ENCODE peak calls at places on chromosome 13, in eight cellular contexts. One of them, this sample, is unnamed.

GRCh38 chr13:113900646-113901045 is 36.8 kb upstream of the GAS6 start:
- DNase-seq in RWPE1: no peak
- DNase-seq in A549: no peak
- DNase-seq in CD4-positive, alpha-beta T cell: no peak
- DNase-seq in RWPE2: no peak
- DNase-seq in MCF 10A: no peak
- DNase-seq in omental fat pad: no peak
- DNase-seq in PC-3: no peak
- DNase-seq in this sample: no peak

GRCh38 chr13:113151745-113152707 is 6.4 kb upstream of the PROZ start:
- DNase-seq in RWPE1: no peak
- DNase-seq in CD4-positive, alpha-beta T cell: no peak
- DNase-seq in omental fat pad: no peak
- DNase-seq in RWPE2: no peak
- DNase-seq in MCF 10A: no peak
- DNase-seq in A549: no peak
- DNase-seq in PC-3: peak
- DNase-seq in this sample: no peak

GRCh38 chr13:113275387-113275786 is 21.7 kb upstream of the LAMP1 start:
- DNase-seq in RWPE2: no peak
- DNase-seq in CD4-positive, alpha-beta T cell: peak
- DNase-seq in MCF 10A: peak
- DNase-seq in A549: peak
- DNase-seq in omental fat pad: no peak
- DNase-seq in RWPE1: peak
- DNase-seq in PC-3: peak
- DNase-seq in this sample: no peak

GRCh38 chr13:20230913-20231838 is 943 bp downstream of the GJB6 start:
- DNase-seq in A549: no peak
- DNase-seq in RWPE1: no peak
- DNase-seq in RWPE2: no peak
- DNase-seq in omental fat pad: no peak
- DNase-seq in MCF 10A: no peak
- DNase-seq in PC-3: no peak
- DNase-seq in CD4-positive, alpha-beta T cell: peak
- DNase-seq in this sample: no peak

GRCh38 chr13:31587696-31588266 is 151.5 kb upstream of the RXFP2 start:
- DNase-seq in PC-3: no peak
- DNase-seq in MCF 10A: no peak
- DNase-seq in RWPE2: no peak
- DNase-seq in omental fat pad: no peak
- DNase-seq in A549: no peak
- DNase-seq in RWPE1: no peak
- DNase-seq in CD4-positive, alpha-beta T cell: no peak
- DNase-seq in this sample: no peak

GRCh38 chr13:47904891-47905290 is 96.2 kb downstream of the SUCLA2 start:
- DNase-seq in CD4-positive, alpha-beta T cell: no peak
- DNase-seq in A549: no peak
- DNase-seq in RWPE2: no peak
- DNase-seq in PC-3: no peak
- DNase-seq in MCF 10A: no peak
- DNase-seq in omental fat pad: no peak
- DNase-seq in RWPE1: no peak
- DNase-seq in this sample: no peak

GRCh38 chr13:93248627-93249047 is 22.0 kb downstream of the GPC6 start:
- DNase-seq in RWPE1: no peak
- DNase-seq in RWPE2: no peak
- DNase-seq in CD4-positive, alpha-beta T cell: no peak
- DNase-seq in A549: peak
- DNase-seq in PC-3: peak
- DNase-seq in MCF 10A: peak
- DNase-seq in omental fat pad: no peak
- DNase-seq in this sample: no peak

GRCh38 chr13:72290962-72291681 is 424.1 kb upstream of the DACH1 start:
- DNase-seq in CD4-positive, alpha-beta T cell: no peak
- DNase-seq in MCF 10A: peak
- DNase-seq in RWPE2: no peak
- DNase-seq in omental fat pad: no peak
- DNase-seq in RWPE1: peak
- DNase-seq in PC-3: peak
- DNase-seq in A549: no peak
- DNase-seq in this sample: no peak

GRCh38 chr13:19782049-19782726 is 557 bp downstream of the PSPC1 start:
- DNase-seq in RWPE2: peak
- DNase-seq in RWPE1: peak
- DNase-seq in omental fat pad: peak
- DNase-seq in PC-3: peak
- DNase-seq in MCF 10A: peak
- DNase-seq in A549: peak
- DNase-seq in CD4-positive, alpha-beta T cell: peak
- DNase-seq in this sample: peak

GRCh38 chr13:45749026-45749759 is 47.1 kb downstream of the CBY2 start:
- DNase-seq in A549: no peak
- DNase-seq in RWPE2: no peak
- DNase-seq in MCF 10A: no peak
- DNase-seq in PC-3: no peak
- DNase-seq in CD4-positive, alpha-beta T cell: no peak
- DNase-seq in omental fat pad: no peak
- DNase-seq in RWPE1: no peak
- DNase-seq in this sample: no peak

GRCh38 chr13:97549201-97549600 is 115.2 kb downstream of the RAP2A start:
- DNase-seq in CD4-positive, alpha-beta T cell: no peak
- DNase-seq in MCF 10A: no peak
- DNase-seq in PC-3: no peak
- DNase-seq in RWPE2: no peak
- DNase-seq in A549: no peak
- DNase-seq in RWPE1: no peak
- DNase-seq in omental fat pad: no peak
- DNase-seq in this sample: no peak

GRCh38 chr13:113848020-113848419 is 15.9 kb downstream of the GAS6 start:
- DNase-seq in omental fat pad: peak
- DNase-seq in PC-3: no peak
- DNase-seq in RWPE1: no peak
- DNase-seq in CD4-positive, alpha-beta T cell: no peak
- DNase-seq in A549: no peak
- DNase-seq in MCF 10A: no peak
- DNase-seq in RWPE2: peak
- DNase-seq in this sample: no peak

GRCh38 chr13:40668335-40668734 is 1.9 kb upstream of the FOXO1 start:
- DNase-seq in RWPE1: peak
- DNase-seq in CD4-positive, alpha-beta T cell: peak
- DNase-seq in MCF 10A: no peak
- DNase-seq in omental fat pad: no peak
- DNase-seq in A549: peak
- DNase-seq in PC-3: no peak
- DNase-seq in RWPE2: no peak
- DNase-seq in this sample: no peak

GRCh38 chr13:41652735-41653361 is 195.5 kb downstream of the RGCC start:
- DNase-seq in RWPE1: peak
- DNase-seq in omental fat pad: no peak
- DNase-seq in CD4-positive, alpha-beta T cell: peak
- DNase-seq in PC-3: peak
- DNase-seq in RWPE2: no peak
- DNase-seq in A549: peak
- DNase-seq in MCF 10A: peak
- DNase-seq in this sample: no peak

GRCh38 chr13:60411983-60412382 is 15.0 kb downstream of the TDRD3 start:
- DNase-seq in PC-3: no peak
- DNase-seq in A549: no peak
- DNase-seq in RWPE2: no peak
- DNase-seq in omental fat pad: no peak
- DNase-seq in CD4-positive, alpha-beta T cell: no peak
- DNase-seq in MCF 10A: no peak
- DNase-seq in RWPE1: no peak
- DNase-seq in this sample: no peak

DNA sequence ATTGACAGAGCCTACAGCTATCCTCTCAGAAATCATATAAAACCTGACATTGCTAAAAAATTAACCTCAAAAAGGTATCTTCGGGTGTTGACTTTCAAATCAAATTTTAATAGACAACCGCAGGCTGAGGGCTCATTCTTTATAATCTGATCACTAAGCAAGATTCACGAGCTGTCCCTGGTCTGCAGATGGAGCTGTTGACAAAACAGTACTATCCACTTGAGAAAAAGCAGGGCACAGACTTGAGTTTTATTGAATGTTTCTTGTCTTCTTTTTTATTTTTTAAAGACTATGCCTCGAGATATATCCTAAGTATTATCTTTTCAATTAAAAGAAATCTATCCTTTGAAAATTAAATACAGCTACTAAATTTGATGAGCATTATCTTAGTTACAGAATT is 540.5 kb downstream of the PCDH9 start:
- DNase-seq in MCF 10A: peak
- DNase-seq in RWPE1: no peak
- DNase-seq in omental fat pad: no peak
- DNase-seq in RWPE2: no peak
- DNase-seq in PC-3: peak
- DNase-seq in CD4-positive, alpha-beta T cell: no peak
- DNase-seq in A549: peak
- DNase-seq in this sample: no peak
- TF ChIP-seq CTCF in MCF 10A: peak
- TF ChIP-seq CTCF in RWPE1: no peak
- TF ChIP-seq CTCF in omental fat pad: no peak
- TF ChIP-seq CTCF in RWPE2: no peak
- TF ChIP-seq CTCF in PC-3: peak
- TF ChIP-seq CTCF in CD4-positive, alpha-beta T cell: no peak
- TF ChIP-seq CTCF in A549: peak
- TF ChIP-seq CTCF in this sample: no peak

GRCh38 chr13:102940143-102940542 is 94.3 kb downstream of the ERCC5 start:
- DNase-seq in RWPE2: no peak
- DNase-seq in omental fat pad: no peak
- DNase-seq in MCF 10A: no peak
- DNase-seq in A549: peak
- DNase-seq in PC-3: no peak
- DNase-seq in RWPE1: no peak
- DNase-seq in CD4-positive, alpha-beta T cell: no peak
- DNase-seq in this sample: no peak

GRCh38 chr13:102944821-102945220 is 99.0 kb downstream of the ERCC5 start:
- DNase-seq in A549: no peak
- DNase-seq in omental fat pad: no peak
- DNase-seq in CD4-positive, alpha-beta T cell: no peak
- DNase-seq in RWPE2: no peak
- DNase-seq in PC-3: no peak
- DNase-seq in MCF 10A: no peak
- DNase-seq in RWPE1: no peak
- DNase-seq in this sample: no peak

GRCh38 chr13:102945324-102945815 is 99.5 kb downstream of the ERCC5 start:
- DNase-seq in A549: no peak
- DNase-seq in omental fat pad: no peak
- DNase-seq in CD4-positive, alpha-beta T cell: no peak
- DNase-seq in PC-3: no peak
- DNase-seq in RWPE2: no peak
- DNase-seq in RWPE1: no peak
- DNase-seq in MCF 10A: no peak
- DNase-seq in this sample: no peak

GRCh38 chr13:102935896-102936321 is 90.1 kb downstream of the ERCC5 start:
- DNase-seq in A549: no peak
- DNase-seq in MCF 10A: no peak
- DNase-seq in PC-3: no peak
- DNase-seq in CD4-positive, alpha-beta T cell: no peak
- DNase-seq in omental fat pad: no peak
- DNase-seq in RWPE1: no peak
- DNase-seq in RWPE2: no peak
- DNase-seq in this sample: no peak

DNA sequence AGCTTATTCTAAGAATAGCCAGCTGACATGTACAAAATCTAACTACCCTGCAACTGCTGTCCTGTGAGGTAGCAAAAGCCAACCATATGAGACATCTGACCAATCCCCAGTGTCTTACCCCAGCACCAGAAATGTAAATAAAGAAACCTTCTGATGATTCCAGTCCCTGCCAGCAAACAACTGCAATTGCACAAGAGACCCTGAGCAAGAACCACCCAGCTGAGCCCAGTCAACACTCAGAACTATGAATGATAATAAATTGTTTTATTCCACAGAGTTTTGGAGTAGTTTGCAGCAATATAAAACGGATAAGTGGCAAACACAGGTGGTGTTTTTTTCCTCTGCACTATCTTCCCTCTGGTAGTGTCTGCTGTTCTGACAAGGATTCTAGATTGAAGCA is 94.9 kb downstream of the ERCC5 start:
- DNase-seq in RWPE2: no peak
- DNase-seq in RWPE1: no peak
- DNase-seq in omental fat pad: no peak
- DNase-seq in A549: no peak
- DNase-seq in MCF 10A: no peak
- DNase-seq in PC-3: no peak
- DNase-seq in CD4-positive, alpha-beta T cell: no peak
- DNase-seq in this sample: no peak
- TF ChIP-seq CTCF in RWPE2: no peak
- TF ChIP-seq CTCF in RWPE1: no peak
- TF ChIP-seq CTCF in omental fat pad: no peak
- TF ChIP-seq CTCF in A549: no peak
- TF ChIP-seq CTCF in MCF 10A: no peak
- TF ChIP-seq CTCF in PC-3: no peak
- TF ChIP-seq CTCF in CD4-positive, alpha-beta T cell: no peak
- TF ChIP-seq CTCF in this sample: no peak

GRCh38 chr13:109764474-109765292 is 21.7 kb downstream of the IRS2 start:
- DNase-seq in omental fat pad: no peak
- DNase-seq in RWPE1: no peak
- DNase-seq in A549: no peak
- DNase-seq in CD4-positive, alpha-beta T cell: no peak
- DNase-seq in PC-3: no peak
- DNase-seq in MCF 10A: peak
- DNase-seq in RWPE2: no peak
- DNase-seq in this sample: no peak
- TF ChIP-seq CTCF in omental fat pad: no peak
- TF ChIP-seq CTCF in RWPE1: no peak
- TF ChIP-seq CTCF in A549: no peak
- TF ChIP-seq CTCF in CD4-positive, alpha-beta T cell: peak
- TF ChIP-seq CTCF in PC-3: peak
- TF ChIP-seq CTCF in MCF 10A: peak
- TF ChIP-seq CTCF in RWPE2: no peak
- TF ChIP-seq CTCF in this sample: no peak

GRCh38 chr13:35649162-35649561 is 172.7 kb upstream of the MAB21L1 start:
- DNase-seq in CD4-positive, alpha-beta T cell: no peak
- DNase-seq in omental fat pad: no peak
- DNase-seq in PC-3: no peak
- DNase-seq in MCF 10A: peak
- DNase-seq in RWPE2: no peak
- DNase-seq in RWPE1: no peak
- DNase-seq in A549: no peak
- DNase-seq in this sample: no peak
- TF ChIP-seq CTCF in CD4-positive, alpha-beta T cell: no peak
- TF ChIP-seq CTCF in omental fat pad: no peak
- TF ChIP-seq CTCF in PC-3: no peak
- TF ChIP-seq CTCF in MCF 10A: no peak
- TF ChIP-seq CTCF in RWPE2: no peak
- TF ChIP-seq CTCF in RWPE1: no peak
- TF ChIP-seq CTCF in A549: no peak
- TF ChIP-seq CTCF in this sample: no peak

GRCh38 chr13:100986571-100986970 is 312.0 kb upstream of the TMTC4 start:
- DNase-seq in PC-3: no peak
- DNase-seq in A549: no peak
- DNase-seq in CD4-positive, alpha-beta T cell: no peak
- DNase-seq in MCF 10A: no peak
- DNase-seq in omental fat pad: no peak
- DNase-seq in RWPE1: no peak
- DNase-seq in RWPE2: no peak
- DNase-seq in this sample: no peak
- TF ChIP-seq CTCF in PC-3: no peak
- TF ChIP-seq CTCF in A549: no peak
- TF ChIP-seq CTCF in CD4-positive, alpha-beta T cell: no peak
- TF ChIP-seq CTCF in MCF 10A: no peak
- TF ChIP-seq CTCF in omental fat pad: no peak
- TF ChIP-seq CTCF in RWPE1: no peak
- TF ChIP-seq CTCF in RWPE2: no peak
- TF ChIP-seq CTCF in this sample: no peak

GRCh38 chr13:90732049-90732448 is 615.4 kb upstream of the MIR17HG start:
- DNase-seq in PC-3: peak
- DNase-seq in RWPE1: no peak
- DNase-seq in MCF 10A: peak
- DNase-seq in omental fat pad: no peak
- DNase-seq in CD4-positive, alpha-beta T cell: no peak
- DNase-seq in RWPE2: no peak
- DNase-seq in A549: peak
- DNase-seq in this sample: no peak
- TF ChIP-seq CTCF in PC-3: no peak
- TF ChIP-seq CTCF in RWPE1: no peak
- TF ChIP-seq CTCF in MCF 10A: no peak
- TF ChIP-seq CTCF in omental fat pad: no peak
- TF ChIP-seq CTCF in CD4-positive, alpha-beta T cell: no peak
- TF ChIP-seq CTCF in RWPE2: no peak
- TF ChIP-seq CTCF in A549: no peak
- TF ChIP-seq CTCF in this sample: no peak

This sample was measured in mesothelial cell of epicardium.